ENCODE peak calls at places on chromosomes 12 and 14, in nine cellular contexts. E is tibial nerve, K is bronchial epithelial cell, R is fibroblast of lung, Y is pancreas, W is right atrium auricular region, N is AG04450, U is AG09309, O is lower leg skin. M is an unnamed sample.

GRCh38 chr14:30885840-30886740 is 11.7 kb downstream of the COCH start:
- DNase-seq in O (no peak), N (no peak), Y (no peak), K (no peak), E (no peak), W (no peak), R (peak), U (no peak), M (no peak)

GRCh38 chr12:127108360-127109215 is 1158.4 kb upstream of the TMEM132C start:
- DNase-seq in K (peak), U (peak), Y (peak), N (no peak), R (peak), W (no peak), O (peak), E (peak), M (no peak)

GRCh38 chr12:16307843-16308475 is 30.5 kb upstream of the SLC15A5 start:
- DNase-seq in Y (no peak), W (no peak), O (no peak), U (no peak), E (no peak), N (no peak), R (no peak), K (peak), M (no peak)

GRCh38 chr12:95759039-95759438 is 31.5 kb downstream of the NTN4 start:
- DNase-seq in Y (no peak), O (no peak), R (no peak), U (no peak), E (no peak), W (no peak), K (no peak), N (no peak), M (no peak)

GRCh38 chr14:28097585-28097984 is 669.0 kb upstream of the FOXG1 start:
- DNase-seq in N (no peak), E (no peak), U (no peak), K (no peak), Y (no peak), W (no peak), O (no peak), R (peak), M (no peak)

GRCh38 chr14:104353921-104354701 is 215.7 kb downstream of the KIF26A start:
- DNase-seq in R (no peak), U (no peak), E (no peak), N (no peak), O (no peak), K (no peak), Y (no peak), W (no peak), M (peak)

GRCh38 chr12:19546027-19546426 is 106.7 kb downstream of the AEBP2 start:
- DNase-seq in E (peak), K (no peak), Y (no peak), W (peak), N (no peak), O (peak), U (peak), R (peak), M (no peak)

GRCh38 chr12:51270067-51270846 is at the start of gene SMAGP:
- DNase-seq in R (peak), U (no peak), E (peak), K (peak), Y (peak), W (peak), N (no peak), O (peak), M (peak)

GRCh38 chr12:132718644-132719043 is 8.0 kb downstream of the PGAM5 start:
- DNase-seq in N (no peak), R (no peak), O (no peak), U (no peak), W (no peak), Y (no peak), E (no peak), K (no peak), M (no peak)

GRCh38 chr14:104860414-104860813 is 4.7 kb upstream of the CEP170B start:
- DNase-seq in O (no peak), W (no peak), U (no peak), Y (no peak), K (no peak), R (no peak), E (no peak), N (no peak), M (no peak)

GRCh38 chr14:76919811-76920571 is 93.8 kb downstream of the LRRC74A start:
- DNase-seq in U (no peak), R (peak), K (peak), W (no peak), O (no peak), E (no peak), N (peak), Y (peak), M (no peak)

GRCh38 chr14:28542040-28542439 is 224.5 kb upstream of the FOXG1 start:
- DNase-seq in W (no peak), O (no peak), R (peak), U (no peak), E (no peak), K (peak), Y (no peak), N (no peak), M (no peak)

DNA sequence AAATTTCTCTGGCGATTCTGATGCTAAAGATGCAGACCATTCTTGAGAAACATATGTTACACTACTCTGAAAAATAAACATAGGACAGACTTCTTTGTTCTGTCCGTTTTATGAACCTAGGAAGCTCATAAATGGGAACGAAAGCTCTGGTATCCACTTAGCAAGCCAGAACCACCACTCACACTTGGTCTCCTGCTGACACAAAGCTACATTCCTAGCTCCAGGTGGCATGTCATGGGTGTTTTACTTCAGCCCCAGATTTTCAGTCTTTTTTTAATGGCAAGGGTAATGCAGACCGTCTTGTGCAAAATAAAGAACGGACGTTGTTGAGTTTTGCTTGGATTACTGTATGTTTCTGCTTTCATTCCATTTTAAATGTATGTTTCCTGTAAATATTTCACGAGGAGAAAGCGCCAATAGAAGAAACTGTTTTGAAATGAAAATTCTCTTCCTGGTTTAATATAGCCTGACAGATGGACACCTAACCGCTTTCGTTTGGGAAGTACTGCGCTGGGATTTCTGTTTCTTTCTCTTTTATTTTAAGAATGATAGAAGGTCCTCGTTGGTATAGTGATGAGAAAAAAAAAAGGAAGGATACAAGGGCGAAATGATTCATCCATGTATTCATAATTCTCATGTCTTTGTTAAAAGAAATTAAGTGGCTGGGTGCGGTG is 820 bp upstream of the COQ5 start:
- DNase-seq in W (no peak), Y (peak), R (peak), K (peak), N (no peak), U (no peak), O (no peak), E (no peak), M (no peak)
- H3K4me3 ChIP-seq in W (peak), Y (peak), R (peak), K (peak), N (peak), U (peak), O (no peak), E (peak), M (peak)

GRCh38 chr12:110352401-110352800 is 51.1 kb downstream of the ANAPC7 start:
- DNase-seq in O (no peak), W (no peak), U (no peak), E (no peak), Y (no peak), N (no peak), K (no peak), R (no peak), M (no peak)
- TF ChIP-seq CTCF in O (no peak), W (no peak), U (no peak), E (no peak), Y (no peak), N (no peak), K (no peak), R (no peak), M (no peak)

GRCh38 chr14:61277784-61278183 is 3.4 kb downstream of the TMEM30B start:
- DNase-seq in N (no peak), E (no peak), U (no peak), R (no peak), W (no peak), Y (no peak), K (no peak), O (no peak), M (no peak)
- H3K4me3 ChIP-seq in N (no peak), E (no peak), U (no peak), R (no peak), W (no peak), Y (no peak), K (peak), O (no peak), M (peak)

DNA sequence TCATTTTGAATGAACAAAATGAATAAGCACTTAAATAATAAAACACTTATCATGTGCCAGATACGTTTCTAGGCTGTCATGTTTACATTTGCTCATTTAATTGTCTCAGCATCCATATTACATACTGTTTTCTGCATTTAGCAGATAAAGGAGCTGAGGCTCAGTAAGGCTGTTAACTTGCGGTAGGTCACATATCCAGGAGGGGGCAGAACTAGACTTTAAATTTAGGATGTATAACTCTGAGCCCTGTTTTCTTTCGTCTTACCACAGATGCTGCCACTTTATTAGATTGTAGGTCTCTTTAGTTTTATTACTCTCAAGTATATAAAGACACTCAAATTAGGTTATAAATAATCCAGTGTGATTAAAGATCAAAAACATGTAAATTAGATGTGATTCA is 17.7 kb downstream of the IRAK4 start:
- DNase-seq in R (peak), W (no peak), Y (no peak), N (no peak), E (peak), K (peak), O (no peak), U (no peak), M (no peak)
- TF ChIP-seq CTCF in R (peak), W (no peak), Y (no peak), N (peak), E (peak), K (peak), O (no peak), U (peak), M (peak)

DNA sequence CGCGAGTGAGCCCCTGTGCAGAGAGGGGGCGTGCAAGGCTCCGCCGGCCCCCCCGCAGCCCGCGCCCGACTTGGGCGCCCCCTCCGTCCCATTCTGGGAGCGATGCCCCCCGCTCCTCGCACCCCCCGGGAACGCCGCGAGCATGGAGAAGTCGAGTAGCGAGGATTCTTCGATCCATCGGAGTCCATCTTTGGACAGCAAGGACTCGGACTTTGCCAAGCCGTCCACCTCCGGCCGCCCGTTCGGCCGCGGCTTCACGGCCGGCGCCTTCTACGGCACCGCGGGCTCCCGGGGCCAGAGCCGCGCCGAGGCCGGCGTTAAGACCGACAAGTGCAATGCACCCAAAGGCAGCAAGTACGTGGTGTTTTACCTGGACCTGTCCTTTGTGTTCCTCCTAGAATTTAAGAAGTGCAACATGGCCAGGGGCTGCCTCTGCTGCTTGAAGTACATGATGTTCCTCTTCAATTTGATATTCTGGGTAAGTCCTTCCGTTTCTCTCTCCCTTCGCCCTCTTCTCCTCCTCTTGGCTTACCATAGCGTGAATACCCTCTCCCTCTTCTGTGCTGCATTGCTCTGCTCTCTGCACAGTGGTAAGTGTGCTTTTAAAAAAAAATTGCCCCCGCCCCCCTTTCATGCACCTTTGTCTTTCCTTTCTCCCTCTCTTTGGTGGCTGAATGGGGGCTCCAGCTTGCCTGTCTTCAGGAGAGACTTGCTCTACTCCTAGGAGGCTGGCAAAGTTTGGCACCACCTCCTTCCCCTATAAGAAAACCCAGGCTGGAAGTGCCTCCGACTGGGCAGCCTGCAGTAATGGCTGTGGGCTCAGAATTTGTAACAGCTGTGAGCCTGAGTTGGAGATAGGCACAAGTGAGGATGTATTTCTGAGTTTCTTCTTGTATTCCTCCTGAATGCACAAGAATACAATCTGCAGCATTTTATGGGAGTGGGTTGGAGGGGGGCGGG is 123.9 kb downstream of the TSPAN9 start:
- DNase-seq in N (no peak), O (no peak), R (no peak), E (no peak), Y (no peak), K (no peak), U (no peak), W (no peak), M (no peak)
- H3K4me3 ChIP-seq in N (peak), O (peak), R (peak), E (peak), Y (peak), K (peak), U (peak), W (peak), M (peak)

DNA sequence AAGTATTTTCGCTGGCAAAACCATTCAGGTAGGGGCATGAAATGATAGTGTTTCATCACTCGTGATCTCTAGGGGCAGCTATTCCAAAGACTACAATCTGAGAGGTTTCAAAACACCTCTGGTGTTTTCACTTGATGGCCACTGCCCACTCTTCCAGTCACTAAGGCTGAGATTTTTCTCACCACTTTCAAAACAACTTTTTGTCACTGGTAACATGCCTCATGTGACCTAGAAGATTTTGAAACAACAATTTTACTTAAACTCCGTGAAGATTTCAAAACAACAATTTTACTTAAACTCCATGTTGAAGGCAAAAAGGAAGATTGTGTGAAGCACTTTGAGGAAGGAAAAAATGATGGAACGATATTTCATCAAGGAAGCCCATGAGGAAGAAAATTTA is 1.2 kb upstream of the IRAK3 start:
- DNase-seq in Y (no peak), W (no peak), E (no peak), O (no peak), K (no peak), U (no peak), N (no peak), R (no peak), M (no peak)
- TF ChIP-seq CTCF in Y (no peak), W (no peak), E (no peak), O (no peak), K (no peak), U (no peak), N (no peak), R (no peak), M (no peak)

GRCh38 chr12:54051916-54052744 is 1.5 kb upstream of the HOXC4 start:
- DNase-seq in W (no peak), E (no peak), Y (no peak), U (peak), O (no peak), R (no peak), N (no peak), K (no peak), M (no peak)

GRCh38 chr12:54051081-54051912 is 2.3 kb upstream of the HOXC4 start:
- DNase-seq in Y (no peak), R (no peak), E (no peak), W (no peak), U (no peak), K (peak), N (no peak), O (no peak), M (no peak)

GRCh38 chr12:54054442-54055332 is 1.1 kb downstream of the HOXC4 start:
- DNase-seq in O (no peak), U (no peak), K (no peak), W (no peak), R (no peak), E (no peak), Y (no peak), N (no peak), M (no peak)

GRCh38 chr12:54053625-54054441 is at the start of gene HOXC4:
- DNase-seq in U (no peak), O (no peak), Y (no peak), K (no peak), R (peak), W (no peak), E (no peak), N (no peak), M (peak)

DNA sequence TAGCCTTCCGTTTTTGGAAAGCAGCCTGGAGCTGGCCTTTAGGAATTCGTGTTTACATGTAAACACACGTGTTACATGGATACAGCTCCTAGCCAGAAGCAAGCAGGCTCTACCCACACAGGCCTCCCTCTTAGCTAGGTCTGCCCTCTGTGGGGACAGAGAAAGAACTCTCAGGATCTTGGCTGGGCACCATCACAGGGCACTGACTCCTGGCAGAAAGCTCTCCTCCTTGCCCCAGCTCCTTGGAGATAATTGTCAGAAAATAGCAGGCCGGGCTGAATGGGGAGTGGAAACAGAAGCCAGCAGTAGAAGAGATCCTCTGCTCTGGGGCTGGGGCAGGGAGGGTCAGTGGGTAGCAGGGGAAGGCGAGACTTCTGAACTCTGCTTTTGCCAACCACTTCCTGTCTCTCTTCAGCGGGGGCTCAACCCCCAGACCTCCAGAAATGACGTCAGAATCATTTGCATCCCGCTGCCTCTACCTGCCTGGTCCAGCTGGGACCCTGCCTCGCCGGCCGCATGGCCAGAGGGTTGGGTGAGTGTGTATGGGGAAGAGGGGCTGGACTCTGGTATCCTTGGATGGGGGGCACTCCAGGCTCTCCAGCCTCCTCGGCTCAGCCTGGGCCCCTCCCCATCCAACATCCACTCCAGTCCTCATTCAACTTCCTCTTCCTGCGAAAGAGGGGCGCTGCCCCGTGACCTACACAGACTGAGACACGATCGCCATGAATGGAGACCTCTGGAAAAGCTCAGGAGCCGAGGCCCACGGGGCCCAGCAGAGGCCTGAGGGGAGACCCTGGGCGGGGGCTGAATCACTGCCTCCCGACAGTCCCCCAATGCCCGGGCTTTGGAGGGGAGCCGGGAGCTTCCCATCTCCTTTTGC is 650 bp upstream of the HOXC4 start:
- DNase-seq in N (no peak), R (no peak), E (no peak), W (no peak), U (no peak), O (no peak), Y (no peak), K (no peak), M (peak)
- H3K4me3 ChIP-seq in N (no peak), R (peak), E (peak), W (peak), U (peak), O (no peak), Y (peak), K (no peak), M (peak)

GRCh38 chr12:90253674-90254181 is 545.1 kb upstream of the ATP2B1 start:
- DNase-seq in O (peak), Y (peak), N (peak), U (peak), W (peak), E (peak), R (peak), K (peak), M (peak)
- TF ChIP-seq CTCF in O (no peak), Y (no peak), N (peak), U (peak), W (no peak), E (no peak), R (peak), K (peak), M (peak)

GRCh38 chr12:117097159-117097558 is 2.1 kb downstream of the TESC start:
- DNase-seq in N (no peak), O (no peak), R (no peak), E (no peak), K (no peak), U (no peak), W (no peak), Y (no peak), M (no peak)

GRCh38 chr12:117098071-117098360 is 1.2 kb downstream of the TESC start:
- DNase-seq in N (no peak), U (no peak), K (no peak), E (no peak), Y (no peak), R (no peak), O (no peak), W (no peak), M (no peak)

GRCh38 chr12:117100251-117100650 is 1.0 kb upstream of the TESC start:
- DNase-seq in K (no peak), U (no peak), E (no peak), O (no peak), W (no peak), R (no peak), Y (no peak), N (no peak), M (no peak)

GRCh38 chr12:117096643-117097042 is 2.6 kb downstream of the TESC start:
- DNase-seq in N (no peak), Y (no peak), U (no peak), O (no peak), E (no peak), W (no peak), R (no peak), K (no peak), M (no peak)

GRCh38 chr12:117098361-117099217 is 627 bp downstream of the TESC start:
- DNase-seq in Y (peak), N (no peak), U (no peak), O (no peak), W (no peak), E (no peak), K (no peak), R (no peak), M (peak)
- H3K4me3 ChIP-seq in Y (peak), N (peak), U (no peak), O (peak), W (peak), E (peak), K (peak), R (no peak), M (peak)